ENCODE peak calls at places on chromosome 18, in ten cellular contexts. A is neural crest cell, E is hepatocyte, U is right atrium auricular region, D is progenitor cell of endocrine pancreas, J is left lung, T is dorsolateral prefrontal cortex, X is AG04449, B is endothelial cell, W is fibroblast of lung. G is an unnamed sample.

GRCh38 chr18:58232674-58233073 is 188.6 kb downstream of the NEDD4L start:
- DNase-seq in W (no peak), E (no peak), U (no peak), T (no peak), A (no peak), J (no peak), D (no peak), X (no peak), B (no peak), G (no peak)

GRCh38 chr18:26089247-26090129 is 925 bp downstream of the SS18 start:
- DNase-seq in U (no peak), B (no peak), J (no peak), W (peak; percentile 49), X (no peak), T (no peak), D (peak; percentile 55), A (no peak), E (peak; percentile 33), G (no peak)

GRCh38 chr18:26574958-26575864 is 26.9 kb upstream of the KCTD1 start:
- DNase-seq in W (peak; percentile 41), T (peak; percentile 41), A (peak; percentile 26), U (no peak), D (peak; percentile 15), J (peak; percentile 57), E (peak; percentile 64), X (peak; percentile 14), B (peak; percentile 20), G (peak; percentile 40)

GRCh38 chr18:12283256-12283655 is 24.8 kb upstream of the TUBB6 start:
- DNase-seq in W (peak; percentile 34), E (no peak), D (no peak), A (no peak), J (no peak), X (no peak), B (peak; percentile 53), T (no peak), U (no peak), G (no peak)

GRCh38 chr18:59015531-59016152 is 124.0 kb upstream of the SEC11C start:
- DNase-seq in B (no peak), W (no peak), T (no peak), E (no peak), X (no peak), J (no peak), A (no peak), D (no peak), U (peak; percentile 51), G (no peak)

GRCh38 chr18:75437979-75438378 is 10.5 kb upstream of the SMIM21 start:
- DNase-seq in T (no peak), U (no peak), A (no peak), E (no peak), D (no peak), W (no peak), B (no peak), X (no peak), J (no peak), G (no peak)

GRCh38 chr18:48409591-48410094 is 460 bp upstream of the ZBTB7C start:
- DNase-seq in J (no peak), W (peak; percentile 23), T (peak; percentile 33), E (peak; percentile 40), A (peak; percentile 36), U (no peak), X (no peak), B (peak; percentile 25), D (peak; percentile 16), G (peak; percentile 15)

GRCh38 chr18:44826418-44827259 is 146.0 kb downstream of the SETBP1 start:
- DNase-seq in J (peak; percentile 65), W (peak; percentile 96), D (no peak), A (no peak), T (no peak), U (peak; percentile 85), B (no peak), X (peak; percentile 84), E (peak; percentile 78), G (peak; percentile 41)

GRCh38 chr18:66749475-66750035 is 145.7 kb upstream of the CDH19 start:
- DNase-seq in E (no peak), J (no peak), D (no peak), B (no peak), W (no peak), T (no peak), U (no peak), A (no peak), X (no peak), G (no peak)
- TF ChIP-seq CTCF in E (no peak), J (no peak), D (no peak), B (no peak), W (no peak), T (no peak), U (no peak), A (no peak), X (no peak), G (no peak)

GRCh38 chr18:33231474-33232317 is 208.8 kb downstream of the CCDC178 start:
- DNase-seq in U (peak; percentile 72), E (peak; percentile 89), B (peak; percentile 88), J (peak; percentile 34), A (peak; percentile 94), W (peak; percentile 77), T (peak; percentile 29), D (peak; percentile 70), X (no peak), G (peak; percentile 77)

DNA sequence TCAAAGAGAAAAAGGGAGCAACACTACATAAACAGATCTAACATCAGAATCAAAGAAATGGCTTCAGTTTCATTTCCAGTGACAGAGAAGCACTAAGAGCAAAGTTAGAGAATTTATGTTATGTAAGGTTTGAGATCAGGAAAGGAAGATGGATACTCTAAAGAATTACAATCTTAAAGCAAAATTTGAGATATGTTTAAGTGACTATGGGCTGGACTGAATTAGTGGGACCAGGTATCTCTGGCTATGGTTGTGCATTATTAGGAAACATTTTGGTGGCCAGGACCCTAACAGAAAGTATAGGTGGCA is 208.2 kb downstream of the CCDC178 start:
- DNase-seq in D (no peak), X (no peak), T (no peak), A (no peak), U (no peak), E (no peak), J (no peak), W (no peak), B (no peak), G (no peak)
- TF ChIP-seq CTCF in D (no peak), X (no peak), T (peak; percentile 14), A (no peak), U (no peak), E (no peak), J (no peak), W (no peak), B (peak; percentile 44), G (no peak)

GRCh38 chr18:37536646-37537045 is 29.0 kb downstream of the CELF4 start:
- DNase-seq in W (no peak), A (no peak), T (no peak), J (no peak), E (no peak), D (no peak), U (no peak), B (no peak), X (no peak), G (no peak)

GRCh38 chr18:37535968-37536367 is 29.6 kb downstream of the CELF4 start:
- DNase-seq in E (no peak), A (no peak), X (no peak), B (no peak), T (no peak), U (no peak), D (no peak), W (no peak), J (no peak), G (no peak)

GRCh38 chr18:37534627-37535026 is 31.0 kb downstream of the CELF4 start:
- DNase-seq in B (no peak), J (no peak), U (no peak), D (no peak), W (no peak), E (no peak), A (no peak), X (no peak), T (no peak), G (no peak)

GRCh38 chr18:37532917-37533316 is 32.7 kb downstream of the CELF4 start:
- DNase-seq in J (no peak), T (peak; percentile 47), B (no peak), E (no peak), A (no peak), D (no peak), W (no peak), X (no peak), U (no peak), G (no peak)

DNA sequence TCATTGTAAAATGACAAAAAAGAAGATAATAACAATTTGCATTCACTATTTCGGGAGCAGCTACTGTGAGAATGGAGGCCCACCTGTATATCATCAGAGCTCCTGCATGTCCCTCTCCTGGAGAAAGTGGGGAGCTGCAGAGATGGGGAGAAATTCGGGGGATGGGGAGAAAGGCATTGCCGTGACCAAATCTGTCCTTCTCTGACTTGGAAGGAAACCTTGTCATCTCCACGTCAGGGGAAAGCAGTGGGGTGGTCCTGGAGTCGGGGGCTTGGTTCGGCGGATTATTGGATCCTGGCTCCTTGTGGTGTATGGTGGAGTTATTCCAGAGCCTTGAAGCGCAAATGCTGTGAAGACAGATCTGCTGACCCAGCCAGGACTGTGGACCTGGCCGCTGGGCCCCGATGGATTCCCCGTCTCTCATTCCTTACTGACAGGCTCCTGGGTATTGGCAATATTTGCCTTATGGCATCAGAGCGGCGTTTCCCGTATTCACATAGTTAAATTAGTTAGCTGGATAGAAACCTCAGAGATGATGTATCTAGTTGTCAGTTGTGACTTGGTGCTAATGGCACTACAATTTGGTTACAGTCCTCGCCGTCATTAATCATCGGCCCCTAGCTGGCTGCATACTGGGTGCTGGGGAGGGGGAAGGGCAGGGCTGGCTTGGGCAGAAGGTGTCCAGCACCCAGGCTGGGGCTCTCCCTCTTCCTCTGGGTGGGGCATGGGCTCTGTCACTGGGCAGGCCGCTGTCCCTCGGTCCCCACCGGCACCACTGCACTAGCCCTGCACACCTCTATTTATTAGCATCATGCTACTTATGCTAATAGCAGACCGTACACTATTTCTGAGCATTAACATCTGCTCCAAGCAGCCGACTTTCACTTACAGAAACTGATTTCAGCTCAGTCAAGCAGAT is 31.7 kb downstream of the CELF4 start:
- DNase-seq in J (no peak), B (no peak), E (no peak), D (no peak), T (no peak), W (no peak), U (no peak), X (no peak), A (no peak), G (no peak)
- TF ChIP-seq CTCF in J (no peak), B (peak; percentile 36), E (peak; percentile 21), D (peak; percentile 44), T (peak; percentile 23), W (no peak), U (no peak), X (no peak), A (peak; percentile 40), G (no peak)

GRCh38 chr18:55579888-55580287 is 8.1 kb downstream of the TCF4 start:
- DNase-seq in J (no peak), A (no peak), W (peak; percentile 65), B (no peak), E (no peak), T (no peak), D (no peak), X (no peak), U (no peak), G (no peak)

GRCh38 chr18:55575949-55576348 is 12.0 kb downstream of the TCF4 start:
- DNase-seq in U (no peak), D (no peak), A (no peak), J (no peak), X (no peak), E (no peak), W (no peak), B (no peak), T (no peak), G (no peak)

GRCh38 chr18:55575066-55575465 is 12.9 kb downstream of the TCF4 start:
- DNase-seq in E (no peak), U (no peak), W (no peak), B (no peak), J (no peak), A (no peak), D (no peak), T (no peak), X (no peak), G (no peak)

GRCh38 chr18:55579471-55579870 is 8.5 kb downstream of the TCF4 start:
- DNase-seq in U (no peak), D (no peak), X (no peak), B (no peak), T (no peak), J (no peak), A (no peak), W (peak; percentile 75), E (no peak), G (no peak)

GRCh38 chr18:55577812-55578539 is 10.0 kb downstream of the TCF4 start:
- DNase-seq in X (no peak), B (no peak), W (no peak), J (no peak), E (no peak), T (no peak), U (no peak), A (no peak), D (no peak), G (no peak)
- TF ChIP-seq CTCF in X (no peak), B (no peak), W (no peak), J (no peak), E (peak; percentile 32), T (peak; percentile 18), U (peak; percentile 29), A (peak; percentile 46), D (no peak), G (no peak)